ENCODE peak calls at places on chromosomes 2 and 18, in five cellular contexts. One of them, this sample, is unnamed.
A peak's percentile ranks its signal among the peaks of the same experiment; 100 is the strongest.

GRCh38 chr2:191933307-191934105 is 86.6 kb upstream of the CAVIN2 start:
- DNase-seq in A549: no peak
- DNase-seq in stomach: no peak
- DNase-seq in Peyer's patch: peak; percentile 51
- DNase-seq in OCI-LY7: no peak
- DNase-seq in this sample: peak; percentile 27

GRCh38 chr2:186827426-186827825 is 21.5 kb downstream of the ZSWIM2 start:
- DNase-seq in Peyer's patch: no peak
- DNase-seq in OCI-LY7: no peak
- DNase-seq in stomach: no peak
- DNase-seq in A549: no peak
- DNase-seq in this sample: no peak

GRCh38 chr18:45275367-45276113 is 339.7 kb upstream of the SLC14A2 start:
- DNase-seq in Peyer's patch: no peak
- DNase-seq in A549: peak; percentile 11
- DNase-seq in OCI-LY7: peak; percentile 19
- DNase-seq in stomach: no peak
- DNase-seq in this sample: no peak

GRCh38 chr18:8424481-8424880 is 184.8 kb upstream of the RAB12 start:
- DNase-seq in OCI-LY7: no peak
- DNase-seq in A549: no peak
- DNase-seq in Peyer's patch: no peak
- DNase-seq in stomach: no peak
- DNase-seq in this sample: no peak

GRCh38 chr18:25136416-25137132 is 215.4 kb downstream of the ZNF521 start:
- DNase-seq in stomach: no peak
- DNase-seq in A549: no peak
- DNase-seq in Peyer's patch: no peak
- DNase-seq in OCI-LY7: no peak
- DNase-seq in this sample: no peak

GRCh38 chr2:45651415-45652089 is at the start of gene PRKCE:
- DNase-seq in stomach: peak; percentile 61
- DNase-seq in OCI-LY7: peak; percentile 39
- DNase-seq in A549: peak; percentile 42
- DNase-seq in Peyer's patch: peak; percentile 80
- DNase-seq in this sample: peak; percentile 53

GRCh38 chr2:121285077-121285449 is at the start of gene TFCP2L1:
- DNase-seq in stomach: peak; percentile 83
- DNase-seq in OCI-LY7: peak; percentile 60
- DNase-seq in A549: peak; percentile 43
- DNase-seq in Peyer's patch: peak; percentile 68
- DNase-seq in this sample: no peak

GRCh38 chr2:26555246-26556133 is 77.6 kb upstream of the OTOF start:
- DNase-seq in Peyer's patch: no peak
- DNase-seq in A549: peak; percentile 37
- DNase-seq in OCI-LY7: no peak
- DNase-seq in stomach: no peak
- DNase-seq in this sample: no peak

GRCh38 chr2:110101911-110102774 is 13.5 kb downstream of the MALL start:
- DNase-seq in A549: peak; percentile 82
- DNase-seq in OCI-LY7: no peak
- DNase-seq in Peyer's patch: no peak
- DNase-seq in stomach: no peak
- DNase-seq in this sample: no peak

GRCh38 chr2:119485336-119486110 is 38.8 kb downstream of the SCTR start:
- DNase-seq in OCI-LY7: no peak
- DNase-seq in Peyer's patch: no peak
- DNase-seq in A549: no peak
- DNase-seq in stomach: peak; percentile 68
- DNase-seq in this sample: no peak

GRCh38 chr2:232042911-232043564 is 81.5 kb downstream of the DIS3L2 start:
- DNase-seq in Peyer's patch: no peak
- DNase-seq in OCI-LY7: no peak
- DNase-seq in stomach: no peak
- DNase-seq in A549: no peak
- DNase-seq in this sample: no peak

GRCh38 chr2:68832161-68832869 is 38.9 kb downstream of the BMP10 start:
- DNase-seq in stomach: no peak
- DNase-seq in A549: peak; percentile 22
- DNase-seq in Peyer's patch: peak; percentile 80
- DNase-seq in OCI-LY7: peak; percentile 46
- DNase-seq in this sample: peak; percentile 69

GRCh38 chr18:10727477-10727876 is 201.7 kb downstream of the NAPG start:
- DNase-seq in Peyer's patch: no peak
- DNase-seq in A549: no peak
- DNase-seq in stomach: no peak
- DNase-seq in OCI-LY7: no peak
- DNase-seq in this sample: no peak

GRCh38 chr2:98647636-98648035 is 39.2 kb downstream of the UNC50 start:
- DNase-seq in A549: no peak
- DNase-seq in OCI-LY7: no peak
- DNase-seq in stomach: no peak
- DNase-seq in Peyer's patch: no peak
- DNase-seq in this sample: no peak

GRCh38 chr2:158134055-158134454 is 32.4 kb downstream of the UPP2 start:
- DNase-seq in stomach: no peak
- DNase-seq in A549: no peak
- DNase-seq in Peyer's patch: no peak
- DNase-seq in OCI-LY7: no peak
- DNase-seq in this sample: no peak

GRCh38 chr2:59462418-59463197 is 1090.8 kb downstream of the BCL11A start:
- DNase-seq in Peyer's patch: no peak
- DNase-seq in stomach: no peak
- DNase-seq in OCI-LY7: no peak
- DNase-seq in A549: no peak
- DNase-seq in this sample: no peak
- TF ChIP-seq CTCF in Peyer's patch: no peak
- TF ChIP-seq CTCF in stomach: no peak
- TF ChIP-seq CTCF in OCI-LY7: no peak
- TF ChIP-seq CTCF in A549: no peak
- TF ChIP-seq CTCF in this sample: no peak

DNA sequence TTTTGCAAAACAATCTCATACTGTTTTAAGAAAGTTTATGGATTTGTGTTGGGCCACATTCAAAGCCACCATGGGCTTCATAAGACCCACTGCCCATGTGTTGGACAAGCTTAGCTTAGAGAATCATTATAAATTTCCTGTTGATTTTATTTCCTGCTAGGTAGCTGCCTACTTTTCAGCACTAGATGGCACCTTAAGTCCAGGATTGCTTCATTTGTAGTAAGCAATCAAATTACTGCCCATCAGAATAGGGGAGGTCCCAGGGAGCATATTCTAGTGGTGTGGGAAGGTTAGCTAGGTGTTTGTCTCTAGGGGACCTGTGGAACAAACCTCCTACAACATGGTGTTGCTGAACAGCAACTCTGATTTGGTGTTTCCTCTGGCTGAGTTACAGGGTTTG is 11.0 kb upstream of the DCDC2C start:
- DNase-seq in A549: peak; percentile 49
- DNase-seq in Peyer's patch: no peak
- DNase-seq in OCI-LY7: peak; percentile 51
- DNase-seq in stomach: no peak
- DNase-seq in this sample: no peak
- TF ChIP-seq CTCF in A549: peak; percentile 61
- TF ChIP-seq CTCF in Peyer's patch: no peak
- TF ChIP-seq CTCF in OCI-LY7: peak; percentile 82
- TF ChIP-seq CTCF in stomach: no peak
- TF ChIP-seq CTCF in this sample: no peak

DNA sequence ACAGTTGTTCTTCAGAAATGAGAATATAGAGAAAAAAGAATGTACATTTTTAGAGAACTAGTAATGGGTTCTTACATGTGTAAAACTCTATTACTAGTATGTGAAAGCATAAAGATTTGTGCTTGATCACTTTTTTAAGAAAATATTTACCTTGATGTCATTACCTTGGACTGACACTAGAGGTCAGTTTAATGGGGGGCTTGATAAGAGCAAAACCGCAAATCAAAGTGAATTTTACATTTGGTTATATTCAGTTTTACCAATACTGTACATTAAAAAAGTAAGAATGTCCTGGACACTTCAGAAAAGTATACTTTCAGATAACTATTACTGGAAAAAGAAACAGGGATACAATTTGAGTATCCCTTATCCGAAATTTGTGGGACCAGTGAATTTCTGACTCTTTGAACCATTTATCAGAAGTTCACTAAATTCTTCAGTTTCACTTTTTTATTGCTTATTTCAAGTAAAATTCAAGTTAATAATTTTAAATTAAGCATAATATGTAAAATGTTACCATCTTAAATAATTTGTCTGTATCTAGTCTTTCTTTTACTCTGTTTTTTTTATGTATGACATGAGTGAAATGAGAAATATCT is 1149.5 kb downstream of the DSC3 start:
- DNase-seq in OCI-LY7: peak; percentile 0
- DNase-seq in stomach: no peak
- DNase-seq in A549: peak; percentile 8
- DNase-seq in Peyer's patch: no peak
- DNase-seq in this sample: no peak
- TF ChIP-seq CTCF in OCI-LY7: peak; percentile 68
- TF ChIP-seq CTCF in stomach: no peak
- TF ChIP-seq CTCF in A549: peak; percentile 19
- TF ChIP-seq CTCF in Peyer's patch: no peak
- TF ChIP-seq CTCF in this sample: no peak

GRCh38 chr2:174024524-174025270 is 59.5 kb upstream of the SP3 start:
- DNase-seq in OCI-LY7: no peak
- DNase-seq in Peyer's patch: peak; percentile 77
- DNase-seq in stomach: peak; percentile 46
- DNase-seq in A549: no peak
- DNase-seq in this sample: no peak
- TF ChIP-seq CTCF in OCI-LY7: no peak
- TF ChIP-seq CTCF in Peyer's patch: no peak
- TF ChIP-seq CTCF in stomach: no peak
- TF ChIP-seq CTCF in A549: no peak
- TF ChIP-seq CTCF in this sample: no peak

GRCh38 chr2:156005999-156006712 is 326.4 kb downstream of the NR4A2 start:
- DNase-seq in A549: peak; percentile 4
- DNase-seq in stomach: no peak
- DNase-seq in OCI-LY7: no peak
- DNase-seq in Peyer's patch: no peak
- DNase-seq in this sample: no peak
- TF ChIP-seq CTCF in A549: no peak
- TF ChIP-seq CTCF in stomach: no peak
- TF ChIP-seq CTCF in OCI-LY7: no peak
- TF ChIP-seq CTCF in Peyer's patch: no peak
- TF ChIP-seq CTCF in this sample: no peak

GRCh38 chr2:31354837-31355236 is 59.7 kb downstream of the XDH start:
- DNase-seq in OCI-LY7: peak; percentile 27
- DNase-seq in Peyer's patch: no peak
- DNase-seq in A549: peak; percentile 51
- DNase-seq in stomach: no peak
- DNase-seq in this sample: no peak
- TF ChIP-seq CTCF in OCI-LY7: peak; percentile 78
- TF ChIP-seq CTCF in Peyer's patch: no peak
- TF ChIP-seq CTCF in A549: peak; percentile 54
- TF ChIP-seq CTCF in stomach: no peak
- TF ChIP-seq CTCF in this sample: no peak

DNA sequence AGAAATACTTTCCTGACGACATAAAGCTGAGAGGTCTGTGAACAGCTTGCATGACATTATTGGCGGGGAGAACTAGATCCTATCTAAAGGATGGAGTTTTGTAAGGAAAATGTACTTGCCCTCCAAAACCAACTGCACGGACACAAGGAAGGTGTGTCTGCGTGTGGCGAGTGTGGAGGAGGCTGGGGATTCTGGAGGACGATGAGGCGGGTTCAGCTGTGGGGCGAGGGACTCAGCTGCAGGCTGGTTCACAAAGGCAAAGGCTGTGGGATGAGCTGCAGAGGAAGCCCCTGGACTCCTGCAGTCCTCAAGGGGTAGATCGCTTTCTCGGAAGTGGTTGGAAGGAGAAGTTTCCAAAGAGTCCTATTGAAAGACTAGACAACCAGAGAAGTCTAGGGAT is 48.2 kb downstream of the ACKR3 start:
- DNase-seq in OCI-LY7: no peak
- DNase-seq in stomach: no peak
- DNase-seq in Peyer's patch: no peak
- DNase-seq in A549: no peak
- DNase-seq in this sample: no peak
- TF ChIP-seq CTCF in OCI-LY7: no peak
- TF ChIP-seq CTCF in stomach: no peak
- TF ChIP-seq CTCF in Peyer's patch: no peak
- TF ChIP-seq CTCF in A549: no peak
- TF ChIP-seq CTCF in this sample: no peak

This sample was measured in GM10248.